ENCODE peak calls at places on chromosomes 13 and 19, in eight cellular contexts. G is HCT116, T is K562, X is H1, D is GM12878, K is endothelial cell of umbilical vein, I is GM23338, S is HepG2. J is an unnamed sample.

GRCh38 chr13:42594577-42595571 is 20.9 kb downstream of the TNFSF11 start:
- DNase-seq in G (peak), T (peak), S (peak), D (peak), I (peak), X (no peak), K (peak), J (peak)

GRCh38 chr13:21800847-21801616 is 130.2 kb downstream of the FGF9 start:
- DNase-seq in X (no peak), K (no peak), I (peak), G (no peak), T (peak), S (peak), D (no peak), J (no peak)

GRCh38 chr19:2059422-2060201 is 8.6 kb upstream of the MKNK2 start:
- DNase-seq in X (no peak), K (no peak), T (peak), I (no peak), D (no peak), G (peak), S (peak), J (no peak)

GRCh38 chr19:50252111-50252886 is 48.9 kb downstream of the MYH14 start:
- DNase-seq in X (peak), D (no peak), K (peak), T (peak), G (no peak), I (peak), S (no peak), J (no peak)

GRCh38 chr19:45439569-45440258 is 16.0 kb upstream of the ERCC1 start:
- DNase-seq in T (peak), X (peak), K (peak), D (no peak), G (no peak), I (peak), S (no peak), J (no peak)

GRCh38 chr19:4369109-4369887 is 25.9 kb downstream of the MPND start:
- DNase-seq in G (no peak), I (peak), S (no peak), T (no peak), X (peak), D (peak), K (no peak), J (no peak)

GRCh38 chr19:6210091-6210490 is 69.7 kb downstream of the MLLT1 start:
- DNase-seq in T (no peak), K (no peak), G (no peak), I (no peak), S (no peak), X (no peak), D (no peak), J (no peak)

GRCh38 chr13:39816936-39817335 is 161.5 kb downstream of the COG6 start:
- DNase-seq in D (no peak), X (no peak), T (no peak), S (no peak), K (no peak), G (no peak), I (no peak), J (no peak)

GRCh38 chr13:44040070-44040753 is 160.5 kb downstream of the LACC1 start:
- DNase-seq in S (no peak), T (no peak), G (no peak), D (no peak), X (no peak), K (no peak), I (no peak), J (no peak)

GRCh38 chr13:94351292-94352000 is 128.0 kb downstream of the DCT start:
- DNase-seq in G (no peak), S (no peak), I (no peak), T (no peak), X (no peak), D (no peak), K (no peak), J (no peak)

GRCh38 chr19:1959928-1960589 is 19.1 kb downstream of the CSNK1G2 start:
- DNase-seq in X (no peak), K (no peak), I (no peak), S (no peak), G (no peak), T (no peak), D (no peak), J (no peak)

GRCh38 chr13:41145136-41145908 is 12.7 kb upstream of the KBTBD6 start:
- DNase-seq in T (no peak), G (no peak), X (no peak), I (no peak), S (no peak), K (no peak), D (no peak), J (no peak)

GRCh38 chr19:14033946-14034345 is 2.4 kb downstream of the IL27RA start:
- DNase-seq in T (no peak), G (no peak), S (no peak), X (no peak), I (no peak), D (no peak), K (no peak), J (no peak)

GRCh38 chr13:44870456-44870929 is 118.8 kb downstream of the NUFIP1 start:
- DNase-seq in I (no peak), D (no peak), K (no peak), G (no peak), S (no peak), T (no peak), X (no peak), J (no peak)

GRCh38 chr13:114100446-114101320 is 31.7 kb downstream of the RASA3 start:
- DNase-seq in I (no peak), S (no peak), G (no peak), X (no peak), D (no peak), K (no peak), T (no peak), J (no peak)

GRCh38 chr13:113448885-113449692 is 4.2 kb downstream of the ADPRHL1 start:
- DNase-seq in D (peak), S (peak), T (peak), I (no peak), X (no peak), G (peak), K (no peak), J (peak)

GRCh38 chr19:55703790-55704215 is 28.8 kb downstream of the EPN1 start:
- DNase-seq in D (no peak), G (peak), T (peak), S (no peak), K (peak), I (peak), X (peak), J (no peak)

GRCh38 chr13:108618233-108618632 is 11.2 kb upstream of the MYO16 start:
- DNase-seq in S (no peak), T (no peak), G (no peak), X (no peak), I (peak), D (no peak), K (no peak), J (no peak)

GRCh38 chr13:36718686-36719085 is 44.9 kb downstream of the SERTM1 start:
- DNase-seq in S (peak), I (no peak), T (no peak), D (no peak), X (no peak), G (no peak), K (no peak), J (no peak)

GRCh38 chr19:3208317-3209207 is 15.9 kb upstream of the CELF5 start:
- DNase-seq in G (no peak), X (no peak), D (no peak), K (no peak), T (no peak), I (no peak), S (no peak), J (no peak)

DNA sequence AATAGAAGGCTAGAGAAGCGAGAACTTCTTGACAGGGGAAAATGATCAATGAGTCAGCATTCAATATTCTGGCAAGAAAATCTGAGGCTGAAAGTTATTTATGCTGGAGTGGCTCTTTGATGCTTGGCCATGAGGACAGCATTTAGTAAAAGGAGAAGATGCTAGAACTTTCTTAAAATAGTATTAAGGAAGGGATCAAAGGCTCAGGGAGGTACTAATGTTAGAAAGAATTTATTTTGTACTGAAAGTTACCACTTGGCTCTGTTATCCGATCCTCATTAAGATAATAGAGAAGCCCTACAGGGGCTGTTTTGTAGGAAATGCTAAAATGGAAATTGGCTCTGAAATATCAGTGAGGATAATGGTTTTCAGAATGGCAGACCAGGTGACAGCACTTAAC is 1774.6 kb upstream of the PCDH20 start:
- DNase-seq in K (no peak), I (no peak), T (no peak), G (no peak), S (no peak), D (no peak), X (no peak), J (no peak)
- TF ChIP-seq EZH2 in K (no peak), I (no peak), T (no peak), G (no peak), S (no peak), D (no peak), X (no peak), J (no peak)

DNA sequence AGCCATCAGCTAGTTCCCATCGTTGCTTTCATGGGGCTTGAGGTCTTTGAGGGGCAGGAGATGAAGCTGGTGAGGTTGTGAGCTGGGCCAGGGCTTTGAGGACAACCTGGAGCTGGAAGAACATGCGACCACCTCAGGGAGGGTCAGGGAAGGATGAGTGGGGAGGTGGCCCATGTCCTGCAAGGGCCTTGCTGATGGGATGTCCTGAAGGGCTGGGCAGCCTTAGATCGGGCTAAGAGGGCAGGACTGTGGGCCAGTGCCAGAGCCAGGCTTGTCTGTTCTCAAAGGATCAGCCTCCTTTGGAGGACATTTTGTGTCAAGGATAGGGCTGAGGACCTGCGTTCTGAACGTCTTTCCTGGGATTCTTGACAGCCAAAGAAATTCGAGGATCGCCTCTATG is 10.5 kb downstream of the CYTH2 start:
- DNase-seq in I (peak), G (no peak), S (no peak), X (no peak), D (no peak), K (no peak), T (no peak), J (no peak)
- TF ChIP-seq POLR2AphosphoS5 in I (no peak), G (no peak), S (no peak), X (peak), D (no peak), K (no peak), T (no peak), J (no peak)

DNA sequence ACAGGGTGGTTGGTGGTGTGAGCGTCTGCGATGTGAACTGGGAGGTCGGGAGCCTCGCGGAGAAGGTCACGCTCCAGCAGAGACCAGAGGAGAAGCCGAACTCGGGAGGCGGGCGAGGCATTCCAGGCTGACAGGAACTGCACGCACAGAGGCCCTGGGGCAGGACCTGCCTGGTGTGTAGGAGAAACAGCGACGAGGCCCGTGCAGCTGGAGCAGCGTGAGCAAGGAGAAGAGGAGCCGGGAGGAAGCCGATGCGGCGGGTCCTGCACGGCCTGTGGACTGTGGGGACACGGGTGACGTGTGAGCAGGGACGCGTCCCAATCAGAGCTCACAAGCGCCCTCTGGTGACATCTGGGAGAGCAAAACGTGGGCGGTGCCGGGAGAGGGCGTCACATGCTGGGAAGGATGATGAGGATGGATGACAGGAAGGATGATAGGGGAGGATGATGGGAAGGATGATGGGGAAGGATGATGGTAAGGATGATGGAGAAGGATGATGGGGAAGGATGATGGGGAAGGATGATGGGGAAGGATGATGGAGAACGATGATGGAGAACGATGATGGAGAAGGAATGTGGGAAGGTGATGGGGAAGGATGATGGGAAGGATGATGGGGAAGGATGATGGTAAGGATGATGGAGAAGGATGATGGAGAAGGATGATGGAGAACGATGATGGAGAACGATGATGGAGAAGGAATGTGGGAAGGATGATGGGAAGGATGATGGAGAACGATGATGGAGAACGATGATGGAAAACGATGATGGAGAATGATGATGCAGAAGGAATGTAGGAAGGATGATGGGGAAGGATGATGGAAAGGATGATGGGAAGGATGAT is 16.1 kb upstream of the MADCAM1 start:
- DNase-seq in S (peak), G (no peak), T (peak), D (no peak), K (peak), I (peak), X (peak), J (no peak)
- TF ChIP-seq EZH2 in S (no peak), G (no peak), T (no peak), D (no peak), K (no peak), I (no peak), X (no peak), J (no peak)

DNA sequence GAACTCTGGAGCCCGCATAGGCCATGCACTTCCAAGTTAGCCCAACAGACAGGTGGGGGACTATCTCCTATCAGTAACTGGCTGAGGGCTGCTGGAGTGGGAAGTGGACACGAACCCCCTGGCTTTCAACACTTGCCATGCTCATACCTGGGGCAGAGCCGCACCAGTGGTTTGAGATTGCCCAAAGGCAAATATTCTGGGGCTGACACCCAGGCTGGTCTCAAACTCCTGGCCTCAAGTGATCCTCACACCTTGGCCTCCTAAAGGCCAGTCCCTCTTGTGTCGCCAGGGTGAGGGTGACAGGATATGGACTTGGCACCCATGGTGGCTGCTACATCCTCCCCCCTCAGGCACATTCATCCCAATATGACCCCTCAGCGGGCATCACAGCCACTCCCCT is 13.1 kb downstream of the NFKBID start:
- DNase-seq in I (no peak), S (no peak), G (no peak), K (no peak), D (no peak), X (no peak), T (no peak), J (no peak)
- TF ChIP-seq POLR2AphosphoS5 in I (no peak), S (no peak), G (no peak), K (no peak), D (no peak), X (no peak), T (no peak), J (no peak)

GRCh38 chr19:51691122-51692064 is 1.7 kb upstream of the SPACA6 start:
- DNase-seq in S (no peak), D (no peak), K (no peak), I (peak), X (no peak), G (no peak), T (no peak), J (no peak)

GRCh38 chr19:51690359-51691121 is 2.6 kb upstream of the SPACA6 start:
- DNase-seq in K (peak), S (no peak), T (peak), I (peak), G (no peak), X (peak), D (no peak), J (no peak)

GRCh38 chr19:51687791-51688664 is 5.1 kb upstream of the SPACA6 start:
- DNase-seq in T (peak), G (no peak), S (no peak), X (peak), I (peak), D (no peak), K (peak), J (no peak)

GRCh38 chr19:51689751-51690358 is 3.3 kb upstream of the SPACA6 start:
- DNase-seq in X (peak), K (peak), I (peak), G (no peak), D (no peak), S (no peak), T (peak), J (no peak)

DNA sequence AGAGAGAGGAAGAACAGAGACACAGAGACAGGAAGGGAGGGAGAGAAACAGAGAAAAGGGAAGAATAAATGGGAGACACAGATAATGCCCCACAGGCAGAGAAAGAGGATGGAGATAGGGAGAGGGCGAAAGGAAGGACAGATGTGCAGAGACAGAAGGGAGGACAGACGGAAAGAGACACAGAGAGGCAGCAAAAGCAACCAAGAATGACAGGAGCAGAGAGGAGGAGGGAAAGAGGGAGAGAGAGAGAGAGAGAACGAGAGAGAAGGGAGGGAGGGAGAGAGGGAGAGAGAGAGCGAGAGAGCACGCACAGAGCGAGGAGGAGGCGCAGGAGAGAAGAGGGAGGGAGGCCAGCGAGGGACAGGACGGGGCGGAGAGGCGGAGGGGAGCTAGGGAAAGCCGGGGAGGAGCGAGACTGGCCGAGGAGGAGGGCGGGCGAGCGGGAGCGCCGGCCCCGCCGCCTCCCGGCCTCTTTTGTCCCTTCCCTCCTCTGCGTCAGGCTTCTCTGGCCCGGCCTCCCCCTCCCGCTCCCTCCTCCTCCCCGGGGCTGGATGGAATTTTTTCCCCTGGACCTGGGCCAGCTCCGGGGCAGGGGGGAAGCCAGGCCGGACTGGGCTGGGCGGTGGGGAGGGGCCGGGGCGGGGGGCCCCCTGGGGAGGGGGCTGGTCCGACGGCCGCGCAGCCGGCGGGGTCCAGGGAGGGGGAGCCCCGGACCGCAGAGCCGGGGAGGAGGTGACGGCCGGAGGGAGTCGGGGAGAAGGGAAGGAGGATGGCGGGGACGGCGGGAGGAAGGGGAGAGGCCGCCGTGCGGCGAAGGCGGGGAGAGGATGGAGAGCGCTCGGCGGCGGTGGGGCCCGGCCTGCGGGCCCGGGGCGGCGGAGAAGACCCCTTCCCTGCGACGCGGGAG is 4.2 kb upstream of the SPACA6 start:
- DNase-seq in K (peak), T (peak), D (no peak), I (peak), G (peak), S (peak), X (peak), J (no peak)
- TF ChIP-seq EZH2 in K (no peak), T (no peak), D (no peak), I (no peak), G (no peak), S (no peak), X (no peak), J (no peak)

GRCh38 chr19:10251792-10252694 is at the start of gene MRPL4:
- DNase-seq in D (peak), K (peak), X (peak), G (peak), T (peak), S (peak), I (peak), J (peak)
- TF ChIP-seq POLR2AphosphoS5 in D (peak), K (peak), X (peak), G (peak), T (peak), S (peak), I (peak), J (peak)

GRCh38 chr19:18097217-18097992 is at the start of gene MAST3:
- DNase-seq in T (peak), X (peak), S (peak), G (peak), I (peak), D (peak), K (peak), J (no peak)
- TF ChIP-seq EZH2 in T (no peak), X (no peak), S (no peak), G (no peak), I (no peak), D (no peak), K (no peak), J (no peak)

J was measured in SK-N-MC.